ENCODE peak calls at places on chromosomes 1 and 21, in six cellular contexts. U, Z, G, Q, L and O are unnamed samples.

GRCh38 chr1:8570435-8570834 is 247.0 kb downstream of the RERE start:
- DNase-seq in U (peak), Z (no peak), G (no peak), Q (no peak), L (no peak), O (no peak)

GRCh38 chr1:109969430-109969829 is 15.1 kb upstream of the AHCYL1 start:
- DNase-seq in U (peak), Z (no peak), G (no peak), Q (no peak), L (no peak), O (peak)

GRCh38 chr1:93577536-93578432 is 103.9 kb downstream of the BCAR3 start:
- DNase-seq in U (no peak), Z (no peak), G (no peak), Q (no peak), L (no peak), O (no peak)

GRCh38 chr21:45388611-45389296 is 16.2 kb upstream of the COL18A1 start:
- DNase-seq in U (no peak), Z (no peak), G (no peak), Q (no peak), L (no peak), O (no peak)

GRCh38 chr1:20358761-20359263 is 68.1 kb downstream of the VWA5B1 start:
- DNase-seq in U (peak), Z (no peak), G (no peak), Q (no peak), L (no peak), O (peak)

GRCh38 chr1:78627321-78627720 is 7.1 kb downstream of the IFI44L start:
- DNase-seq in U (no peak), Z (no peak), G (no peak), Q (no peak), L (no peak), O (peak)

GRCh38 chr1:15758537-15758936 is at the start of gene FBLIM1:
- DNase-seq in U (peak), Z (no peak), G (no peak), Q (no peak), L (no peak), O (peak)

GRCh38 chr1:22452401-22452963 is 831 bp downstream of the ZBTB40 start:
- DNase-seq in U (peak), Z (no peak), G (peak), Q (no peak), L (no peak), O (peak)

GRCh38 chr1:153968000-153968363 is 280 bp downstream of the CREB3L4 start:
- DNase-seq in U (no peak), Z (no peak), G (no peak), Q (no peak), L (no peak), O (no peak)

GRCh38 chr1:71351438-71351837 is 270.6 kb upstream of the ZRANB2 start:
- DNase-seq in U (peak), Z (no peak), G (no peak), Q (no peak), L (no peak), O (peak)

GRCh38 chr1:217106231-217106630 is 383.0 kb upstream of the ESRRG start:
- DNase-seq in U (no peak), Z (no peak), G (peak), Q (no peak), L (no peak), O (no peak)

GRCh38 chr1:211359876-211360275 is 33.2 kb downstream of the TRAF5 start:
- DNase-seq in U (no peak), Z (no peak), G (no peak), Q (no peak), L (no peak), O (no peak)

GRCh38 chr21:43316156-43316845 is 110.6 kb downstream of the SIK1 start:
- DNase-seq in U (no peak), Z (no peak), G (no peak), Q (no peak), L (no peak), O (no peak)

GRCh38 chr1:87927391-87928073 is 598.9 kb downstream of the LMO4 start:
- DNase-seq in U (no peak), Z (no peak), G (no peak), Q (no peak), L (no peak), O (no peak)

GRCh38 chr21:43341349-43342163 is 85.4 kb downstream of the SIK1 start:
- DNase-seq in U (no peak), Z (no peak), G (no peak), Q (no peak), L (no peak), O (no peak)

GRCh38 chr1:20698195-20698910 is 19.5 kb downstream of the KIF17 start:
- DNase-seq in U (peak), Z (no peak), G (no peak), Q (no peak), L (no peak), O (peak)